ENCODE peak calls at places on chromosome X, in four cellular contexts. C is K562, L is HCT116, A is GM23338. J is an unnamed sample.

GRCh38 chrX:135086197-135086854 is 34.0 kb downstream of the ETDB start:
- DNase-seq in L (peak), A (peak), C (peak), J (peak)

GRCh38 chrX:120517936-120518335 is 42.8 kb downstream of the CUL4B start:
- DNase-seq in A (no peak), C (no peak), L (no peak), J (peak)

GRCh38 chrX:54695231-54695630 is 102.8 kb downstream of the ITIH6 start:
- DNase-seq in L (no peak), A (peak), C (no peak), J (no peak)

GRCh38 chrX:149374751-149375150 is 130.4 kb downstream of the IDS start:
- DNase-seq in A (no peak), C (no peak), L (no peak), J (no peak)

GRCh38 chrX:42704454-42704853 is 73.5 kb downstream of the PPP1R2C start:
- DNase-seq in L (no peak), C (no peak), A (no peak), J (no peak)

GRCh38 chrX:154457491-154458115 is 478 bp upstream of the PLXNA3 start:
- DNase-seq in L (no peak), C (peak), A (peak), J (no peak)

GRCh38 chrX:119790977-119791436 is 423 bp downstream of the RPL39 start:
- DNase-seq in A (no peak), C (no peak), L (no peak), J (peak)

GRCh38 chrX:17475820-17476219 is 100.8 kb downstream of the NHS start:
- DNase-seq in L (no peak), C (no peak), A (no peak), J (no peak)

GRCh38 chrX:8139713-8140112 is 31.4 kb downstream of the VCX2 start:
- DNase-seq in C (no peak), L (no peak), A (no peak), J (no peak)

GRCh38 chrX:46587158-46587557 is 13.6 kb downstream of the CHST7 start:
- DNase-seq in A (no peak), L (no peak), C (no peak), J (peak)

GRCh38 chrX:119067023-119067739 is 5.6 kb upstream of the CT47C1 start:
- DNase-seq in L (peak), A (peak), C (peak), J (peak)

GRCh38 chrX:77442728-77443127 is 4.5 kb upstream of the FGF16 start:
- DNase-seq in L (peak), C (no peak), A (no peak), J (peak)

GRCh38 chrX:14963447-14964236 is 90.4 kb downstream of the MOSPD2 start:
- DNase-seq in C (no peak), A (no peak), L (peak), J (peak)

GRCh38 chrX:119399772-119400101 is 601 bp downstream of the SLC25A43 start:
- DNase-seq in C (no peak), L (no peak), A (peak), J (peak)

GRCh38 chrX:149527705-149528104 is 13.1 kb upstream of the EOLA1 start:
- DNase-seq in C (peak), L (no peak), A (peak), J (peak)

GRCh38 chrX:5810636-5811035 is 418.0 kb downstream of the NLGN4X start:
- DNase-seq in L (no peak), C (no peak), A (no peak), J (no peak)
- TF ChIP-seq POLR2AphosphoS5 in L (no peak), C (no peak), A (no peak), J (no peak)

GRCh38 chrX:155877288-155877687 is 3.9 kb upstream of the VAMP7 start:
- DNase-seq in A (no peak), L (no peak), C (no peak), J (no peak)

GRCh38 chrX:155886409-155886808 is 5.3 kb downstream of the VAMP7 start:
- DNase-seq in A (no peak), C (no peak), L (no peak), J (no peak)

GRCh38 chrX:155876704-155877103 is 4.4 kb upstream of the VAMP7 start:
- DNase-seq in C (no peak), L (no peak), A (no peak), J (no peak)

GRCh38 chrX:155880586-155881157 is 473 bp upstream of the VAMP7 start:
- DNase-seq in C (no peak), A (no peak), L (no peak), J (no peak)

DNA sequence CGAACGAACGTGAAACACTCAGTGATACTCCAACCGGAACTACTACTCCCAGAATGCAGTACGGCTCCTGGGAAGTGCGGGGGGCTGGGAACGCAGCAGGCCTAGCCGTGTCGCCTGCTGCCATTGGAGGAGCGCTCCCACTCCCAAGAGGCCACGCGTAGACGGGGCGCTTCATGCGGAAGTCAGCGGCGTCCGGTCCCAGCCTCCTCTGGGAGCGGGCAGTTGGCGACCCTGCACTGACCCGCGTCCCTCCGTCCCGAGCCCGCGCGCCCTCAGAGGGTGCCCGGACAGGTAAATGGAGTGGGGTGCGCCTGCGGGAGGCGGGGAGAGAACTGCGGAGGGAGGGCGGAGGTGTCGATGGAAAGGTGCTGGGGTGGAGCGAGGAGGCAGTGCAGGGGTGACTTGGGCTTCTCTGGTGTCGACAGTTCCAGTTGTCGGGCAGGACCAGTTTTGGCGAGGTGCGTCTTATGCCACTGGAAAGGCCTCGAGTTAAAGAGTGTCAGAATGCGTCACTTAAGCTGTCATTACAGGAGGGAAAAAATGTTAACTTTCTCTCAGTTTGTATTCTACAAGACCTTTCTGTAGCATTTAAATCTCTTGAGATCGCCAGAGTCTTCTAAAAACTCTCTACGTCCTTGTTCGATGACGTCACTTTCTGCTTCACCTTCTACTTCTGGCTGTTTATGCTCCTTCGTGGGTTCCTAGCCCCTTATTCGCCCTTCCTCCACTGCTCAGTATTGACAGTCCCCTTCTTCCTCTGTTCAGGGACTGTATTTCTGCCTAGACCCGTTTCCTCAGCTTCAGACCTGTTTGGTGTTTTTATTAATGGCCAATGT is at the start of gene VAMP7:
- DNase-seq in A (peak), C (peak), L (peak), J (peak)
- H3K27ac ChIP-seq in A (no peak), C (peak), L (peak), J (peak)

GRCh38 chrX:23887448-23887847 is 20.3 kb downstream of the APOO start:
- DNase-seq in C (no peak), L (no peak), A (no peak), J (no peak)

GRCh38 chrX:23883737-23884354 is 23.9 kb downstream of the APOO start:
- DNase-seq in A (peak), C (peak), L (peak), J (peak)

GRCh38 chrX:23885803-23886202 is 21.9 kb downstream of the APOO start:
- DNase-seq in C (no peak), L (no peak), A (no peak), J (no peak)

GRCh38 chrX:23887918-23888317 is 19.8 kb downstream of the APOO start:
- DNase-seq in L (no peak), A (no peak), C (no peak), J (no peak)

GRCh38 chrX:23884427-23885024 is 23.2 kb downstream of the APOO start:
- DNase-seq in L (no peak), C (peak), A (no peak), J (no peak)
- H3K4me2 ChIP-seq in L (peak), C (peak), A (no peak), J (peak)

DNA sequence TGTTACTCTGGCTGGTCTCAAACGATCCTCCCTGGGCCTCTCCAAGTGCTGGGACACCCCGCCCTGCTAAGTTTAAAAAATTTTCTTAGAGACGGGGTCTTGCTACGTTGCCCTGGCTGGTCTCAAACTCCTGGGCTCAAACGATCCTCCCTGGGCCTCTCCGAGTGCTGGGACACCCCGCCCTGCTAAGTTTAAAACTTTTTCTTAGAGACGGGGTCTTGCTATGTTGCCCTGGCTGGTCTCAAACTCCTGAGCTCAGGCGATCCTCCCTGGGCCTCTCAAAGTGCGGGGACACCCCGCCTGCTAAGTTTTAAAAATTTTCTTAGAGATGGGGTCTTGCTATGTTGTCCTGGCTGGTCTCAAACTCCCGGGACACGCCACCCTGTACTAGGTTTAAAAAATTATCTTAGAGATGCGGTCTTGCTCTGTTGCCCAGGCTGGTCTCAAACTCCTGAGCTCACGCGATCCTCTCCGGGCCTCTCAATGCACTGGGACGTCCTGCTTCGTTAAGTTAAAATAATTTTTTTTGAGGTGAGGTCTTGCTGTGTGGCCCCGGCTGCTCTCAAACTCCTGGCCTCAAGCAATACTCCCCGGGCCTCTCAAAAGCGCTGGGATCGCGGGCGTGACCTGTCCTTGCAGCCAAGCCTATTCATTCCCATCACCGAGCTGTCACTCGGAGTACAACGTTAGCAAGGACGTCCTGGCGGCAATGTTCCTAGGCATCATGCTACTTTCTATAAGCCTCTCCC is 1.1 kb downstream of the SLC25A6 start:
- DNase-seq in A (no peak), C (no peak), L (no peak), J (no peak)
- TF ChIP-seq POLR2AphosphoS5 in A (no peak), C (no peak), L (no peak), J (peak)

DNA sequence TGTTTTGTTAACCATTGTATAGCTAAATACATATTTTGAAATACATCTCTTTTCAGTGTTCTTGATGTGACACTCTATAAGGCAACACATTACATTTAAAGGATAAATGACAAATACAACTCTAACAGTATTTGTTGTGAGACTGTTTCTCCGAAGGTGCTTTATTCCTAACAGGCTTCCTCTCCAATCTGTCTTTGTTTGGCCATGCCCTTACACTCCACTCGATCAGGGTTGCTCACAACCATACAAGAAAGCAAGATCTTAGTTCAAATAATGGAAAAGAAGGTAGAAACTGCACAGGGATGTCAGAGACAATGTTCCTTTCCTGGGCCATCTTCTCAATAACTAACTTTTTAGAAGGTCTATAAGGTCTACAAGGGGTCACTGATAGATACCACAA is 36.5 kb downstream of the AMMECR1 start:
- DNase-seq in C (no peak), A (no peak), L (no peak), J (no peak)
- H3K27ac ChIP-seq in C (no peak), A (no peak), L (no peak), J (no peak)

GRCh38 chrX:30679369-30679768 is 26.1 kb downstream of the GK start:
- DNase-seq in A (no peak), L (no peak), C (no peak), J (no peak)

GRCh38 chrX:30674799-30675198 is 21.6 kb downstream of the GK start:
- DNase-seq in L (no peak), C (no peak), A (no peak), J (no peak)

GRCh38 chrX:30673405-30673804 is 20.2 kb downstream of the GK start:
- DNase-seq in C (no peak), A (no peak), L (no peak), J (no peak)

GRCh38 chrX:30668581-30668980 is 15.4 kb downstream of the GK start:
- DNase-seq in L (no peak), A (no peak), C (no peak), J (no peak)

GRCh38 chrX:30673884-30674598 is 20.8 kb downstream of the GK start:
- DNase-seq in A (no peak), L (no peak), C (no peak), J (no peak)
- H3K4me2 ChIP-seq in A (no peak), L (no peak), C (no peak), J (no peak)

GRCh38 chrX:65667157-65667502 is 324 bp upstream of the MSN start:
- DNase-seq in A (no peak), L (no peak), C (no peak), J (no peak)

GRCh38 chrX:65667503-65668355 is at the start of gene MSN:
- DNase-seq in A (peak), L (no peak), C (peak), J (peak)

GRCh38 chrX:65671286-65671685 is 3.8 kb downstream of the MSN start:
- DNase-seq in C (no peak), A (no peak), L (no peak), J (no peak)

GRCh38 chrX:65671966-65672365 is 4.5 kb downstream of the MSN start:
- DNase-seq in C (no peak), L (no peak), A (no peak), J (no peak)

GRCh38 chrX:65668362-65669310 is 1.2 kb downstream of the MSN start:
- DNase-seq in L (peak), C (peak), A (peak), J (peak)
- TF ChIP-seq POLR2AphosphoS5 in L (peak), C (peak), A (no peak), J (no peak)

J was measured in endothelial cell of umbilical vein.